ENCODE peak calls at places on chromosomes 11 and 22, in nine cellular contexts. U, K, J, D, O, S, M, P and T are unnamed samples.

GRCh38 chr11:119671048-119671447 is 58.0 kb downstream of the NECTIN1 start:
- DNase-seq in U (peak; percentile 88), K (no peak), J (no peak), D (no peak), O (no peak), S (no peak), M (no peak), P (peak; percentile 86), T (no peak)

GRCh38 chr11:128946646-128947045 is 4.0 kb upstream of the TP53AIP1 start:
- DNase-seq in U (no peak), K (no peak), J (no peak), D (no peak), O (no peak), S (no peak), M (no peak), P (no peak), T (no peak)

GRCh38 chr11:71364176-71364671 is 84.0 kb downstream of the DHCR7 start:
- DNase-seq in U (no peak), K (no peak), J (no peak), D (no peak), O (no peak), S (no peak), M (no peak), P (no peak), T (no peak)

GRCh38 chr11:1043563-1044096 is 7.1 kb upstream of the MUC6 start:
- DNase-seq in U (no peak), K (no peak), J (no peak), D (no peak), O (no peak), S (no peak), M (no peak), P (no peak), T (no peak)

GRCh38 chr11:116376547-116376946 is 396.2 kb downstream of the BUD13 start:
- DNase-seq in U (no peak), K (no peak), J (no peak), D (no peak), O (no peak), S (no peak), M (no peak), P (no peak), T (no peak)

GRCh38 chr22:21832291-21833290 is 34.9 kb downstream of the MAPK1 start:
- DNase-seq in U (peak; percentile 9), K (no peak), J (no peak), D (no peak), O (no peak), S (peak; percentile 14), M (no peak), P (peak; percentile 53), T (no peak)

GRCh38 chr11:69558519-69558941 is 77.1 kb downstream of the LINC01488 start:
- DNase-seq in U (no peak), K (no peak), J (no peak), D (no peak), O (no peak), S (no peak), M (no peak), P (no peak), T (no peak)

GRCh38 chr11:73539506-73540084 is 58.3 kb downstream of the FAM168A start:
- DNase-seq in U (no peak), K (peak; percentile 54), J (no peak), D (no peak), O (no peak), S (no peak), M (no peak), P (no peak), T (no peak)

GRCh38 chr22:38176170-38176741 is 5.4 kb downstream of the PLA2G6 start:
- DNase-seq in U (peak; percentile 98), K (no peak), J (peak; percentile 68), D (no peak), O (no peak), S (peak; percentile 21), M (peak; percentile 92), P (peak; percentile 95), T (no peak)

GRCh38 chr11:116044520-116044919 is 540.3 kb upstream of the CADM1 start:
- DNase-seq in U (no peak), K (no peak), J (no peak), D (no peak), O (no peak), S (no peak), M (no peak), P (no peak), T (no peak)

GRCh38 chr11:115377882-115378296 is 126.3 kb downstream of the CADM1 start:
- DNase-seq in U (peak; percentile 60), K (no peak), J (no peak), D (no peak), O (no peak), S (no peak), M (no peak), P (no peak), T (no peak)

GRCh38 chr11:114183041-114183511 is 113.1 kb upstream of the NNMT start:
- DNase-seq in U (no peak), K (no peak), J (no peak), D (no peak), O (peak; percentile 48), S (peak; percentile 52), M (no peak), P (no peak), T (no peak)

GRCh38 chr22:48742556-48743343 is 1084.9 kb downstream of the BRD1 start:
- DNase-seq in U (no peak), K (no peak), J (no peak), D (no peak), O (no peak), S (no peak), M (no peak), P (no peak), T (no peak)

GRCh38 chr11:126830216-126830615 is 170.4 kb downstream of the KIRREL3 start:
- DNase-seq in U (no peak), K (no peak), J (no peak), D (no peak), O (no peak), S (no peak), M (no peak), P (peak; percentile 65), T (no peak)

GRCh38 chr22:22599248-22599647 is 40.2 kb upstream of the PRAME start:
- DNase-seq in U (no peak), K (no peak), J (no peak), D (no peak), O (no peak), S (no peak), M (no peak), P (no peak), T (no peak)

GRCh38 chr11:111379500-111380136 is 543 bp upstream of the POU2AF1 start:
- DNase-seq in U (no peak), K (peak; percentile 37), J (no peak), D (no peak), O (no peak), S (no peak), M (peak; percentile 75), P (no peak), T (no peak)

GRCh38 chr11:2734181-2735052 is 34.6 kb upstream of the KCNQ1OT1 start:
- DNase-seq in U (peak; percentile 19), K (no peak), J (no peak), D (no peak), O (no peak), S (no peak), M (no peak), P (no peak), T (no peak)

GRCh38 chr11:17932472-17932871 is 80.4 kb downstream of the SERGEF start:
- DNase-seq in U (no peak), K (no peak), J (no peak), D (no peak), O (no peak), S (no peak), M (no peak), P (no peak), T (no peak)

GRCh38 chr11:749731-750130 is 2.5 kb downstream of the TALDO1 start:
- DNase-seq in U (no peak), K (no peak), J (no peak), D (no peak), O (no peak), S (no peak), M (no peak), P (no peak), T (no peak)

GRCh38 chr11:70573701-70574151 is 175.4 kb downstream of the CTTN start:
- DNase-seq in U (no peak), K (no peak), J (no peak), D (no peak), O (no peak), S (no peak), M (no peak), P (no peak), T (no peak)

GRCh38 chr11:113651018-113651417 is 55.1 kb downstream of the TMPRSS5 start:
- DNase-seq in U (no peak), K (no peak), J (no peak), D (no peak), O (no peak), S (no peak), M (no peak), P (no peak), T (no peak)

GRCh38 chr11:127791844-127792243 is 791.3 kb upstream of the KIRREL3 start:
- DNase-seq in U (no peak), K (no peak), J (no peak), D (no peak), O (no peak), S (no peak), M (no peak), P (no peak), T (no peak)

GRCh38 chr11:22920939-22921565 is 60.8 kb upstream of the CCDC179 start:
- DNase-seq in U (peak; percentile 76), K (peak; percentile 6), J (peak; percentile 32), D (peak; percentile 18), O (no peak), S (no peak), M (peak; percentile 66), P (peak; percentile 45), T (peak; percentile 29)

GRCh38 chr11:63869686-63870085 is 30.8 kb downstream of the MARK2 start:
- DNase-seq in U (no peak), K (no peak), J (no peak), D (no peak), O (peak; percentile 35), S (no peak), M (peak; percentile 65), P (no peak), T (no peak)

GRCh38 chr11:119806064-119806915 is 77.3 kb upstream of the NECTIN1 start:
- DNase-seq in U (no peak), K (no peak), J (no peak), D (no peak), O (no peak), S (no peak), M (no peak), P (no peak), T (no peak)

GRCh38 chr11:8108430-8108829 is 27.4 kb downstream of the TUB start:
- DNase-seq in U (no peak), K (no peak), J (no peak), D (no peak), O (no peak), S (no peak), M (no peak), P (no peak), T (no peak)

GRCh38 chr11:11605821-11606450 is 15.9 kb downstream of the GALNT18 start:
- DNase-seq in U (no peak), K (no peak), J (no peak), D (no peak), O (no peak), S (no peak), M (no peak), P (no peak), T (no peak)

GRCh38 chr11:109490953-109491733 is 69.2 kb downstream of the C11orf87 start:
- DNase-seq in U (peak; percentile 5), K (no peak), J (no peak), D (no peak), O (no peak), S (no peak), M (no peak), P (peak; percentile 85), T (no peak)

GRCh38 chr11:128488471-128488870 is 98.9 kb downstream of the ETS1 start:
- DNase-seq in U (peak; percentile 98), K (no peak), J (no peak), D (no peak), O (no peak), S (no peak), M (no peak), P (peak; percentile 98), T (no peak)